ENCODE peak calls at places on chromosome 21, in nine cellular contexts. K, X, B, P, G, A, L, F and E are unnamed samples.

GRCh38 chr21:14548751-14549150 is 2.6 kb upstream of the SAMSN1 start:
- DNase-seq in K (peak; percentile 46), X (no peak), B (no peak), P (no peak), G (no peak), A (no peak), L (no peak), F (no peak), E (no peak)

GRCh38 chr21:25818156-25818950 is 83.6 kb downstream of the GABPA start:
- DNase-seq in K (no peak), X (no peak), B (no peak), P (no peak), G (no peak), A (no peak), L (no peak), F (no peak), E (no peak)

GRCh38 chr21:14454642-14455009 is 71.7 kb upstream of the HSPA13 start:
- DNase-seq in K (no peak), X (no peak), B (no peak), P (no peak), G (no peak), A (no peak), L (no peak), F (no peak), E (no peak)

GRCh38 chr21:27077501-27077900 is 110.6 kb upstream of the ADAMTS5 start:
- DNase-seq in K (no peak), X (no peak), B (no peak), P (no peak), G (no peak), A (no peak), L (no peak), F (no peak), E (no peak)

GRCh38 chr21:27126140-27126539 is 159.3 kb upstream of the ADAMTS5 start:
- DNase-seq in K (no peak), X (no peak), B (no peak), P (no peak), G (no peak), A (no peak), L (no peak), F (no peak), E (no peak)

GRCh38 chr21:30209571-30209970 is 6.3 kb downstream of the CLDN8 start:
- DNase-seq in K (no peak), X (no peak), B (no peak), P (no peak), G (no peak), A (no peak), L (no peak), F (no peak), E (no peak)

GRCh38 chr21:15421947-15422346 is 307.8 kb upstream of the USP25 start:
- DNase-seq in K (peak; percentile 89), X (no peak), B (no peak), P (no peak), G (no peak), A (no peak), L (no peak), F (no peak), E (no peak)

GRCh38 chr21:37582613-37583012 is 216.0 kb downstream of the DYRK1A start:
- DNase-seq in K (peak; percentile 32), X (peak; percentile 44), B (no peak), P (no peak), G (peak; percentile 29), A (peak; percentile 12), L (no peak), F (no peak), E (no peak)

DNA sequence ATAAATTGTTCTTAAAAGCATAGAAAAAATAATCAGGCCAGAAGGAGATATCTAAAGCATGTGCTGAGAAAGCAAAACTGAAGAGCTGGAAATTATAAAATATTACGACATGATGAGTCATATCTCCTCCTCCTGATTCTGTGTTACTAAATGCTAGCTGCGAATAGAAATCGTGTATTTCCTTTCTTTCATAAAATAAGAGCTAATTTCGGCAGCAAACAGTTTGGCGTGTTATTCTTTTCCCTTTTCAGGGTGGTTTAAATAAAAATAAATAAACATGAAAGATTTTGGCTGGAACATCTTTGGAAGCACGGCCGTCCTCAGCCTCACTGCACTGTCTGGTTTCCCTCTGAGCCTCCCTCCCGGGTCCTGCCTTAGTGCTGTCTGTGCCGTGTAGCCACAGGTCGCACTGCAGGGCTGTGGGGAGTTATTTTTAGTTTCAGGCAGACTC is 56.0 kb downstream of the ADARB1 start:
- DNase-seq in K (peak; percentile 61), X (no peak), B (no peak), P (no peak), G (no peak), A (no peak), L (no peak), F (no peak), E (no peak)
- H3K27ac ChIP-seq in K (no peak overlapping the region), X (peak overlapping the region; percentile 56), B (no peak overlapping the region), P (no peak overlapping the region), G (no peak overlapping the region), A (peak overlapping the region; percentile 92), L (peak overlapping the region; percentile 63), F (peak overlapping the region; percentile 60), E (no peak overlapping the region)

GRCh38 chr21:46323227-46323709 is 402 bp downstream of the C21orf58 start:
- DNase-seq in K (no peak), X (no peak), B (no peak), P (no peak), G (peak; percentile 58), A (no peak), L (no peak), F (no peak), E (no peak)

GRCh38 chr21:46323710-46324389 is at the start of the genes C21orf58 and PCNT:
- DNase-seq in K (peak; percentile 97), X (peak; percentile 98), B (peak; percentile 99), P (peak; percentile 96), G (peak; percentile 98), A (peak; percentile 93), L (peak; percentile 98), F (peak; percentile 95), E (peak; percentile 98)

GRCh38 chr21:46320331-46320801 is 3.3 kb downstream of the C21orf58 start:
- DNase-seq in K (no peak), X (no peak), B (no peak), P (no peak), G (peak; percentile 33), A (no peak), L (no peak), F (no peak), E (no peak)

GRCh38 chr21:46324390-46325072 is 575 bp downstream of the PCNT start:
- DNase-seq in K (peak; percentile 74), X (peak; percentile 87), B (peak; percentile 92), P (peak; percentile 84), G (peak; percentile 90), A (peak; percentile 76), L (peak; percentile 80), F (peak; percentile 84), E (peak; percentile 81)

DNA sequence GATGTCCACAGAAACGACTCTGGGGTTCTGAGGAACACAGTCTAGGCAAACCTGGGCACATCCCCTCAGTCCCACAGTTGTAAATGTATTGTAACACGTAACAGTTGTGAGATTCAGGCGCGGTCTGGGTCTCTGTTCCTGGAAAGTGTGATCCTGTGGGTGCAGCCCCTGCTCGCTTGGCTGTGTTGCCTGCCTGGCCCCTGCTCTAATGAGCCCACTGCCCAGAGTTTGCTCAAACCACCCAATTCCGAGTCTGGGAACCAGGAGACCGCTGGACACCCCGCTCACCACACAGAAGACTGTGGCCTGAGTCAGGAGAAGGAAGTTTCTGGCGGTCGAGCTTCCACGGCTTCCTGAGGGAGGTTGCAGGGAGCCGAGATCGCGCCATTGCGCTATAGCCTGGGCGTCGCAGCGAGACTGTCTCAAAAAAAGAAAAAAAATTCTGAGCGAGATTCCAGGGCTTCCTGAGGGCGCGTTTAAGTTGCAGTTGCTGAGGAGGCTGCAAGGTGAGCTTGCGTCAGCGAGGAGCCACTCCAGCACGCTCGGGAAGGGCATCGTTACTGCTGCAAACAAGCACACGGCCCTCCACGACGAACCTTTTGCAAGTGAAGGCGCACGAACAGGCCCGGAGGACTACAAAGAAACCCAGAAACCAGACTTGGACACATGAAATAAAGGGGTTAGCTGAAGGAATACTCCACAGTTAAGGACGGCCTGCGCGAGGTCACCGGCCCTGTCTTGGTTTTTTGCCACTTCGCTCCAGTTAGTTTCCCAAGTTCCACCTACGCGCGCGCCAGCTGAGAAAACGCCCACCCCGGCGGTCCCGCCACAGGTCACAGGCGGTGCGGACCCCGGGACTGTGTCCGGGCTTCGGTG is 1.1 kb downstream of the C21orf58 start:
- DNase-seq in K (peak; percentile 27), X (no peak), B (peak; percentile 5), P (no peak), G (peak; percentile 46), A (no peak), L (no peak), F (no peak), E (no peak)
- H3K27ac ChIP-seq in K (peak overlapping the region; percentile 77), X (no peak overlapping the region), B (peak overlapping the region; percentile 94), P (peak overlapping the region; percentile 98), G (peak overlapping the region; percentile 88), A (no peak overlapping the region), L (no peak overlapping the region), F (no peak overlapping the region), E (no peak overlapping the region)

DNA sequence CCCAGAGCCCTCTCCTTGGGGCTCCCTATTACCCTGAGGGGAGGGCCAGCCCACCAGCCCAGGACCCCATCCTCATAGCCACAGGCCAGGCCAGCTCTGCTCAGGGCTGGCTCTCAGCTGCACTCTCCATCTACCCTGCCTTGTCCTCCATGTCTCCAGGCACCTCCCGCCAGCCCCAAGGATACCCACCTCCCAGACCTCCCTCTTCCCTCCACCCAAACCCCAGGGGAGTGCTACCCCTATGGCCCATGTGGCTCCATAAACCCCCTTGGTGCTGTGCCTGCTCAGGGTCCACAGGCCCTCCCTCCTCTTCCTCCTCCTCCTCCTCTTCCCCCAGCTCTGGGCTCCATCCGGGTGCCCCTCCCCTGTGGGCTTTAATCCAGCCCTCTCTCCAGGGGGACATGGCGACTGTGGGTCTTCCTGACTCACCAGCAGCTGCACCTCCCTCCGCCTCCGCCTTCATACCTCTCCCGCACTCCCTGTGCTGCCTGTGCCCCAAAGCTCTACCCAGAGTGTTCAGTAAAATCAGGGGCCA is 9.1 kb downstream of the YBEY start:
- DNase-seq in K (no peak), X (no peak), B (no peak), P (no peak), G (no peak), A (no peak), L (no peak), F (no peak), E (no peak)
- H3K27ac ChIP-seq in K (no peak overlapping the region), X (no peak overlapping the region), B (no peak overlapping the region), P (no peak overlapping the region), G (no peak overlapping the region), A (peak overlapping the region; percentile 72), L (no peak overlapping the region), F (peak overlapping the region; percentile 65), E (no peak overlapping the region)

GRCh38 chr21:42580793-42581201 is 67.1 kb downstream of the SLC37A1 start:
- DNase-seq in K (no peak), X (no peak), B (no peak), P (no peak), G (no peak), A (no peak), L (no peak), F (no peak), E (no peak)

GRCh38 chr21:42579456-42580075 is 65.9 kb downstream of the SLC37A1 start:
- DNase-seq in K (no peak), X (no peak), B (no peak), P (no peak), G (no peak), A (no peak), L (no peak), F (no peak), E (no peak)

GRCh38 chr21:42578034-42578433 is 64.4 kb downstream of the SLC37A1 start:
- DNase-seq in K (no peak), X (no peak), B (no peak), P (no peak), G (no peak), A (no peak), L (no peak), F (no peak), E (no peak)

GRCh38 chr21:42580076-42580792 is 66.6 kb downstream of the SLC37A1 start:
- DNase-seq in K (no peak), X (no peak), B (no peak), P (no peak), G (no peak), A (no peak), L (no peak), F (no peak), E (no peak)

DNA sequence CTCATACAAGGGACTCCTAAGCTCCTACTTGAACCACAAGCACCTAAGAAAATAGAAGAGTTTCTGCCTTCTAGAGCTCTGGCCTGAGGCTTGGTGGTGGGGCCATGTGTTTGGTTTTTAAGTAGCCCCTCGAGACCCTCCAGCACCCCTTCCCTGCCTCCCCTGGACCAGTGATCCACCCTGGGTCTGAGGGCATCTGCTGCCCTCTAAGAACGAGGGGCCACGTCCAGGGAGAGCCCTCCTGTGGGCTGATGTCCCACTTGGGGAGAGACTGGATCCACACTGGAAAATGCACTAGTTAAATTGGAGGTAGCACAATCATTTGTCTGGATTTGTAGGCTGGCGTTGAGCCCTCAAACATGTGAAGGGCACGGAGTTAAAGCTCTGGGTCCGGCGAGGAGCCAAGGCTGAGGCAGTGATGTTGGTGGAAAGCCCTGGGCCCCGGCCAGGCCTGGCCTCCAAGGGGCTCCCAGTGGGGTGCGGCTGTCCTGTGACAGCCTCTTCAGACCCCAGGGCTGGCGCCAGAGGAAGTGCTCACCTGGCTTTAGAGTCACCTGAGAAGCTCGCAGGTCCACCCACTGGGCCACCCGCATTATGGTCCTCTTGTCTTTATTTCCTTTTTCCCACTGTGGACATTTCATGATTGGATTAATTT is 65.2 kb downstream of the SLC37A1 start:
- DNase-seq in K (no peak), X (no peak), B (no peak), P (no peak), G (no peak), A (no peak), L (no peak), F (no peak), E (no peak)
- H3K27ac ChIP-seq in K (no peak overlapping the region), X (no peak overlapping the region), B (no peak overlapping the region), P (no peak overlapping the region), G (no peak overlapping the region), A (no peak overlapping the region), L (no peak overlapping the region), F (no peak overlapping the region), E (no peak overlapping the region)